ENCODE peak calls at places on chromosomes 3 and 15, in five cellular contexts. I, C, B, G and A are unnamed samples.

GRCh38 chr3:40124918-40125317 is 184.6 kb upstream of the EIF1B start:
- DNase-seq in I (no peak), C (no peak), G (no peak), B (no peak), A (no peak)

GRCh38 chr3:168095611-168096209 is at the start of gene GOLIM4:
- DNase-seq in C (peak; percentile 0), I (peak; percentile 97), B (peak; percentile 96), G (peak; percentile 97), A (peak; percentile 97)

GRCh38 chr3:13167829-13168228 is 94.6 kb upstream of the IQSEC1 start:
- DNase-seq in I (no peak), C (no peak), B (no peak), G (no peak), A (no peak)

GRCh38 chr3:58383904-58384303 is 49.7 kb downstream of the PDHB start:
- DNase-seq in B (no peak), I (no peak), G (peak; percentile 15), C (no peak), A (peak; percentile 99)

GRCh38 chr3:46266598-46266997 is 24.3 kb downstream of the CCR3 start:
- DNase-seq in C (no peak), I (no peak), G (no peak), B (no peak), A (no peak)

GRCh38 chr3:66186545-66186944 is 34.3 kb upstream of the SLC25A26 start:
- DNase-seq in C (no peak), G (no peak), I (no peak), B (no peak), A (no peak)

GRCh38 chr15:50116477-50116876 is 2.6 kb downstream of the ATP8B4 start:
- DNase-seq in I (no peak), C (no peak), B (no peak), G (peak; percentile 73), A (peak; percentile 66)

GRCh38 chr15:90558182-90558581 is 28.5 kb downstream of the CRTC3 start:
- DNase-seq in I (no peak), B (no peak), G (no peak), C (no peak), A (peak; percentile 18)

GRCh38 chr15:24684313-24684712 is 8.7 kb downstream of the NPAP1 start:
- DNase-seq in G (no peak), B (no peak), C (no peak), I (no peak), A (no peak)

GRCh38 chr15:99951471-99951870 is 218.2 kb upstream of the LYSMD4 start:
- DNase-seq in G (no peak), I (no peak), B (no peak), C (no peak), A (peak; percentile 52)

GRCh38 chr3:165696496-165696895 is 140.7 kb downstream of the BCHE start:
- DNase-seq in I (no peak), C (no peak), G (no peak), B (no peak), A (no peak)

GRCh38 chr3:126911162-126912026 is 71.5 kb upstream of the PLXNA1 start:
- DNase-seq in G (peak; percentile 79), B (no peak), I (peak; percentile 66), C (peak; percentile 15), A (peak; percentile 99)

GRCh38 chr15:28096720-28097431 is 2.2 kb downstream of the OCA2 start:
- DNase-seq in G (no peak), B (no peak), C (no peak), I (no peak), A (no peak)

GRCh38 chr3:63943678-63944077 is 31.5 kb upstream of the SCAANT1 start:
- DNase-seq in C (no peak), I (no peak), B (no peak), G (no peak), A (no peak)

GRCh38 chr3:164608554-164609276 is 469.6 kb downstream of the SI start:
- DNase-seq in I (no peak), C (no peak), B (no peak), G (no peak), A (peak; percentile 2)

GRCh38 chr3:62942761-62943160 is 67.5 kb upstream of the CADPS start:
- DNase-seq in I (no peak), B (no peak), C (no peak), G (no peak), A (no peak)

GRCh38 chr15:43329222-43329959 is 982 bp downstream of the LCMT2 start:
- DNase-seq in G (no peak), I (no peak), C (peak; percentile 5), B (peak; percentile 34), A (peak; percentile 23)

GRCh38 chr15:63189955-63190691 is 717 bp downstream of the RAB8B start:
- DNase-seq in I (no peak), G (no peak), C (no peak), B (no peak), A (no peak)

GRCh38 chr3:123941150-123941941 is 19.7 kb downstream of the CCDC14 start:
- DNase-seq in B (no peak), C (no peak), G (no peak), I (no peak), A (peak; percentile 5)

GRCh38 chr15:85733415-85733814 is 61.3 kb downstream of the KLHL25 start:
- DNase-seq in C (no peak), B (no peak), G (peak; percentile 53), I (no peak), A (no peak)

GRCh38 chr15:64478863-64479262 is 18.5 kb downstream of the ZNF609 start:
- DNase-seq in C (no peak), I (no peak), B (no peak), G (peak; percentile 11), A (peak; percentile 59)

GRCh38 chr3:77150759-77151158 is 110.9 kb downstream of the ROBO2 start:
- DNase-seq in G (no peak), B (no peak), I (no peak), C (no peak), A (no peak)

GRCh38 chr3:128144512-128144911 is 8.8 kb upstream of the EEFSEC start:
- DNase-seq in B (no peak), I (no peak), G (no peak), C (no peak), A (no peak)

GRCh38 chr15:58565620-58566019 is 133.8 kb downstream of the LIPC start:
- DNase-seq in I (no peak), C (no peak), B (no peak), G (no peak), A (no peak)

GRCh38 chr3:126194713-126195305 is 14.4 kb upstream of the ALDH1L1 start:
- DNase-seq in G (peak; percentile 21), B (no peak), I (no peak), C (no peak), A (peak; percentile 42)

GRCh38 chr3:139288266-139288821 is 55.5 kb upstream of the MRPS22 start:
- DNase-seq in C (no peak), G (no peak), B (no peak), I (no peak), A (no peak)

GRCh38 chr3:114119776-114120175 is 59.1 kb downstream of the DRD3 start:
- DNase-seq in I (no peak), G (no peak), C (no peak), B (no peak), A (no peak)

GRCh38 chr3:127525373-127525772 is 65.2 kb downstream of the TPRA1 start:
- DNase-seq in C (no peak), G (peak; percentile 88), B (no peak), I (no peak), A (peak; percentile 44)

GRCh38 chr15:31228980-31229826 is 97.4 kb upstream of the KLF13 start:
- DNase-seq in G (peak; percentile 47), B (peak; percentile 47), C (no peak), I (peak; percentile 74), A (no peak)

GRCh38 chr3:50365080-50365841 is 5.9 kb upstream of the TMEM115 start:
- DNase-seq in I (peak; percentile 89), B (peak; percentile 85), C (peak; percentile 90), G (no peak), A (no peak)

GRCh38 chr3:8769088-8769822 is at the start of gene OXTR:
- DNase-seq in G (peak; percentile 66), I (peak; percentile 67), B (peak; percentile 97), C (no peak), A (peak; percentile 79)

GRCh38 chr3:196894557-196895295 is 27.0 kb downstream of the SENP5 start:
- DNase-seq in I (no peak), C (no peak), B (no peak), G (no peak), A (no peak)

GRCh38 chr15:93048426-93048721 is 40.6 kb downstream of the RGMA start:
- DNase-seq in G (no peak), I (no peak), C (no peak), B (no peak), A (no peak)